ENCODE peak calls at places on chromosomes 2 and 18, in ten cellular contexts. One of them, this sample, is unnamed.

GRCh38 chr2:146741260-146741659 is 1103.6 kb upstream of the ACVR2A start:
- DNase-seq in BE2C: no peak
- DNase-seq in mesothelial cell of epicardium: no peak
- DNase-seq in heart right ventricle: no peak
- DNase-seq in AG08396: no peak
- DNase-seq in breast epithelium: no peak
- DNase-seq in NCI-H1930: no peak
- DNase-seq in tibial artery: no peak
- DNase-seq in activated CD4-positive, alpha-beta T cell treated with anti-CD3 and anti-CD28 coated beads, Interleukin-2, amount 50 U/mL, for 24 hours: no peak
- DNase-seq in stromal cell of bone marrow: no peak
- DNase-seq in this sample: no peak

GRCh38 chr2:173656086-173656485 is 301.4 kb downstream of the CDCA7 start:
- DNase-seq in stromal cell of bone marrow: no peak
- DNase-seq in NCI-H1930: no peak
- DNase-seq in AG08396: no peak
- DNase-seq in activated CD4-positive, alpha-beta T cell treated with anti-CD3 and anti-CD28 coated beads, Interleukin-2, amount 50 U/mL, for 24 hours: no peak
- DNase-seq in tibial artery: no peak
- DNase-seq in BE2C: no peak
- DNase-seq in mesothelial cell of epicardium: no peak
- DNase-seq in heart right ventricle: no peak
- DNase-seq in breast epithelium: no peak
- DNase-seq in this sample: no peak

GRCh38 chr2:12948231-12948962 is 231.7 kb downstream of the TRIB2 start:
- DNase-seq in tibial artery: no peak
- DNase-seq in mesothelial cell of epicardium: no peak
- DNase-seq in AG08396: no peak
- DNase-seq in NCI-H1930: no peak
- DNase-seq in stromal cell of bone marrow: no peak
- DNase-seq in breast epithelium: no peak
- DNase-seq in BE2C: peak; percentile 57
- DNase-seq in activated CD4-positive, alpha-beta T cell treated with anti-CD3 and anti-CD28 coated beads, Interleukin-2, amount 50 U/mL, for 24 hours: no peak
- DNase-seq in heart right ventricle: no peak
- DNase-seq in this sample: no peak

GRCh38 chr2:20614201-20615045 is 36.5 kb downstream of the HS1BP3 start:
- DNase-seq in mesothelial cell of epicardium: no peak
- DNase-seq in tibial artery: peak; percentile 69
- DNase-seq in AG08396: no peak
- DNase-seq in BE2C: peak; percentile 2
- DNase-seq in heart right ventricle: no peak
- DNase-seq in stromal cell of bone marrow: no peak
- DNase-seq in breast epithelium: peak; percentile 60
- DNase-seq in NCI-H1930: no peak
- DNase-seq in activated CD4-positive, alpha-beta T cell treated with anti-CD3 and anti-CD28 coated beads, Interleukin-2, amount 50 U/mL, for 24 hours: no peak
- DNase-seq in this sample: peak; percentile 22

GRCh38 chr2:119236796-119237195 is 13.2 kb downstream of the STEAP3 start:
- DNase-seq in tibial artery: no peak
- DNase-seq in AG08396: no peak
- DNase-seq in NCI-H1930: no peak
- DNase-seq in activated CD4-positive, alpha-beta T cell treated with anti-CD3 and anti-CD28 coated beads, Interleukin-2, amount 50 U/mL, for 24 hours: no peak
- DNase-seq in breast epithelium: no peak
- DNase-seq in stromal cell of bone marrow: no peak
- DNase-seq in BE2C: no peak
- DNase-seq in mesothelial cell of epicardium: no peak
- DNase-seq in heart right ventricle: no peak
- DNase-seq in this sample: no peak

GRCh38 chr18:79336556-79337142 is 59.1 kb upstream of the NFATC1 start:
- DNase-seq in AG08396: no peak
- DNase-seq in heart right ventricle: no peak
- DNase-seq in BE2C: no peak
- DNase-seq in activated CD4-positive, alpha-beta T cell treated with anti-CD3 and anti-CD28 coated beads, Interleukin-2, amount 50 U/mL, for 24 hours: no peak
- DNase-seq in tibial artery: no peak
- DNase-seq in mesothelial cell of epicardium: no peak
- DNase-seq in NCI-H1930: no peak
- DNase-seq in breast epithelium: no peak
- DNase-seq in stromal cell of bone marrow: no peak
- DNase-seq in this sample: no peak

GRCh38 chr2:45729753-45730512 is 78.5 kb downstream of the PRKCE start:
- DNase-seq in tibial artery: no peak
- DNase-seq in NCI-H1930: no peak
- DNase-seq in mesothelial cell of epicardium: no peak
- DNase-seq in AG08396: no peak
- DNase-seq in breast epithelium: no peak
- DNase-seq in BE2C: no peak
- DNase-seq in activated CD4-positive, alpha-beta T cell treated with anti-CD3 and anti-CD28 coated beads, Interleukin-2, amount 50 U/mL, for 24 hours: no peak
- DNase-seq in stromal cell of bone marrow: no peak
- DNase-seq in heart right ventricle: no peak
- DNase-seq in this sample: no peak

GRCh38 chr18:49778826-49779465 is 34.4 kb downstream of the ACAA2 start:
- DNase-seq in AG08396: no peak
- DNase-seq in mesothelial cell of epicardium: no peak
- DNase-seq in breast epithelium: no peak
- DNase-seq in tibial artery: no peak
- DNase-seq in heart right ventricle: no peak
- DNase-seq in BE2C: peak; percentile 63
- DNase-seq in activated CD4-positive, alpha-beta T cell treated with anti-CD3 and anti-CD28 coated beads, Interleukin-2, amount 50 U/mL, for 24 hours: no peak
- DNase-seq in NCI-H1930: no peak
- DNase-seq in stromal cell of bone marrow: no peak
- DNase-seq in this sample: no peak

GRCh38 chr2:455046-455705 is 167.3 kb upstream of the ALKAL2 start:
- DNase-seq in activated CD4-positive, alpha-beta T cell treated with anti-CD3 and anti-CD28 coated beads, Interleukin-2, amount 50 U/mL, for 24 hours: no peak
- DNase-seq in breast epithelium: no peak
- DNase-seq in stromal cell of bone marrow: no peak
- DNase-seq in mesothelial cell of epicardium: no peak
- DNase-seq in AG08396: no peak
- DNase-seq in BE2C: no peak
- DNase-seq in tibial artery: no peak
- DNase-seq in NCI-H1930: no peak
- DNase-seq in heart right ventricle: no peak
- DNase-seq in this sample: no peak

GRCh38 chr2:217851191-217852020 is 151.4 kb downstream of the TNS1 start:
- DNase-seq in stromal cell of bone marrow: no peak
- DNase-seq in NCI-H1930: no peak
- DNase-seq in tibial artery: peak; percentile 88
- DNase-seq in heart right ventricle: no peak
- DNase-seq in AG08396: peak; percentile 71
- DNase-seq in breast epithelium: no peak
- DNase-seq in activated CD4-positive, alpha-beta T cell treated with anti-CD3 and anti-CD28 coated beads, Interleukin-2, amount 50 U/mL, for 24 hours: no peak
- DNase-seq in BE2C: peak; percentile 48
- DNase-seq in mesothelial cell of epicardium: no peak
- DNase-seq in this sample: no peak

GRCh38 chr2:133734699-133735098 is 166.4 kb upstream of the NCKAP5 start:
- DNase-seq in heart right ventricle: no peak
- DNase-seq in tibial artery: no peak
- DNase-seq in stromal cell of bone marrow: peak; percentile 28
- DNase-seq in BE2C: no peak
- DNase-seq in NCI-H1930: no peak
- DNase-seq in AG08396: no peak
- DNase-seq in activated CD4-positive, alpha-beta T cell treated with anti-CD3 and anti-CD28 coated beads, Interleukin-2, amount 50 U/mL, for 24 hours: no peak
- DNase-seq in breast epithelium: no peak
- DNase-seq in mesothelial cell of epicardium: no peak
- DNase-seq in this sample: no peak

GRCh38 chr2:174555998-174556397 is 41.6 kb downstream of the WIPF1 start:
- DNase-seq in NCI-H1930: no peak
- DNase-seq in activated CD4-positive, alpha-beta T cell treated with anti-CD3 and anti-CD28 coated beads, Interleukin-2, amount 50 U/mL, for 24 hours: no peak
- DNase-seq in breast epithelium: no peak
- DNase-seq in AG08396: no peak
- DNase-seq in mesothelial cell of epicardium: no peak
- DNase-seq in heart right ventricle: no peak
- DNase-seq in tibial artery: no peak
- DNase-seq in stromal cell of bone marrow: no peak
- DNase-seq in BE2C: no peak
- DNase-seq in this sample: no peak

GRCh38 chr18:40867452-40867851 is 1087.6 kb upstream of the PIK3C3 start:
- DNase-seq in NCI-H1930: no peak
- DNase-seq in activated CD4-positive, alpha-beta T cell treated with anti-CD3 and anti-CD28 coated beads, Interleukin-2, amount 50 U/mL, for 24 hours: no peak
- DNase-seq in mesothelial cell of epicardium: no peak
- DNase-seq in AG08396: no peak
- DNase-seq in BE2C: no peak
- DNase-seq in stromal cell of bone marrow: peak; percentile 56
- DNase-seq in breast epithelium: no peak
- DNase-seq in tibial artery: no peak
- DNase-seq in heart right ventricle: no peak
- DNase-seq in this sample: no peak

GRCh38 chr18:21489119-21489750 is 111.3 kb downstream of the ESCO1 start:
- DNase-seq in heart right ventricle: no peak
- DNase-seq in BE2C: peak; percentile 41
- DNase-seq in activated CD4-positive, alpha-beta T cell treated with anti-CD3 and anti-CD28 coated beads, Interleukin-2, amount 50 U/mL, for 24 hours: peak; percentile 17
- DNase-seq in tibial artery: no peak
- DNase-seq in mesothelial cell of epicardium: no peak
- DNase-seq in breast epithelium: no peak
- DNase-seq in stromal cell of bone marrow: peak; percentile 25
- DNase-seq in NCI-H1930: peak; percentile 19
- DNase-seq in AG08396: peak; percentile 76
- DNase-seq in this sample: no peak

GRCh38 chr2:26561918-26562810 is 79.0 kb downstream of the CIB4 start:
- DNase-seq in BE2C: peak; percentile 91
- DNase-seq in mesothelial cell of epicardium: no peak
- DNase-seq in heart right ventricle: peak; percentile 67
- DNase-seq in NCI-H1930: peak; percentile 61
- DNase-seq in AG08396: peak; percentile 56
- DNase-seq in tibial artery: no peak
- DNase-seq in activated CD4-positive, alpha-beta T cell treated with anti-CD3 and anti-CD28 coated beads, Interleukin-2, amount 50 U/mL, for 24 hours: no peak
- DNase-seq in stromal cell of bone marrow: no peak
- DNase-seq in breast epithelium: no peak
- DNase-seq in this sample: peak; percentile 91

GRCh38 chr2:239201531-239201876 is 199.3 kb downstream of the HDAC4 start:
- DNase-seq in AG08396: no peak
- DNase-seq in tibial artery: no peak
- DNase-seq in mesothelial cell of epicardium: no peak
- DNase-seq in breast epithelium: peak; percentile 50
- DNase-seq in activated CD4-positive, alpha-beta T cell treated with anti-CD3 and anti-CD28 coated beads, Interleukin-2, amount 50 U/mL, for 24 hours: no peak
- DNase-seq in NCI-H1930: no peak
- DNase-seq in stromal cell of bone marrow: no peak
- DNase-seq in heart right ventricle: no peak
- DNase-seq in BE2C: no peak
- DNase-seq in this sample: no peak

GRCh38 chr2:37635359-37636208 is 35.9 kb downstream of the CDC42EP3 start:
- DNase-seq in heart right ventricle: no peak
- DNase-seq in mesothelial cell of epicardium: no peak
- DNase-seq in AG08396: no peak
- DNase-seq in stromal cell of bone marrow: peak; percentile 71
- DNase-seq in activated CD4-positive, alpha-beta T cell treated with anti-CD3 and anti-CD28 coated beads, Interleukin-2, amount 50 U/mL, for 24 hours: peak; percentile 80
- DNase-seq in BE2C: no peak
- DNase-seq in tibial artery: peak; percentile 52
- DNase-seq in breast epithelium: no peak
- DNase-seq in NCI-H1930: no peak
- DNase-seq in this sample: peak; percentile 76

GRCh38 chr18:22844643-22845042 is 88.5 kb upstream of the RBBP8 start:
- DNase-seq in activated CD4-positive, alpha-beta T cell treated with anti-CD3 and anti-CD28 coated beads, Interleukin-2, amount 50 U/mL, for 24 hours: no peak
- DNase-seq in stromal cell of bone marrow: no peak
- DNase-seq in mesothelial cell of epicardium: no peak
- DNase-seq in BE2C: no peak
- DNase-seq in NCI-H1930: no peak
- DNase-seq in breast epithelium: no peak
- DNase-seq in tibial artery: no peak
- DNase-seq in AG08396: no peak
- DNase-seq in heart right ventricle: no peak
- DNase-seq in this sample: no peak

GRCh38 chr18:9594782-9595181 is 19.6 kb downstream of the PPP4R1 start:
- DNase-seq in BE2C: no peak
- DNase-seq in activated CD4-positive, alpha-beta T cell treated with anti-CD3 and anti-CD28 coated beads, Interleukin-2, amount 50 U/mL, for 24 hours: no peak
- DNase-seq in heart right ventricle: no peak
- DNase-seq in AG08396: no peak
- DNase-seq in mesothelial cell of epicardium: no peak
- DNase-seq in NCI-H1930: no peak
- DNase-seq in breast epithelium: no peak
- DNase-seq in stromal cell of bone marrow: no peak
- DNase-seq in tibial artery: no peak
- DNase-seq in this sample: no peak

GRCh38 chr2:68336192-68336591 is 16.4 kb upstream of the CNRIP1 start:
- DNase-seq in heart right ventricle: no peak
- DNase-seq in NCI-H1930: no peak
- DNase-seq in breast epithelium: no peak
- DNase-seq in stromal cell of bone marrow: peak; percentile 21
- DNase-seq in AG08396: peak; percentile 28
- DNase-seq in tibial artery: no peak
- DNase-seq in mesothelial cell of epicardium: no peak
- DNase-seq in BE2C: no peak
- DNase-seq in activated CD4-positive, alpha-beta T cell treated with anti-CD3 and anti-CD28 coated beads, Interleukin-2, amount 50 U/mL, for 24 hours: no peak
- DNase-seq in this sample: no peak

GRCh38 chr18:47520263-47520662 is 268.8 kb upstream of the SKOR2 start:
- DNase-seq in heart right ventricle: no peak
- DNase-seq in mesothelial cell of epicardium: no peak
- DNase-seq in stromal cell of bone marrow: no peak
- DNase-seq in BE2C: no peak
- DNase-seq in breast epithelium: no peak
- DNase-seq in activated CD4-positive, alpha-beta T cell treated with anti-CD3 and anti-CD28 coated beads, Interleukin-2, amount 50 U/mL, for 24 hours: no peak
- DNase-seq in AG08396: no peak
- DNase-seq in NCI-H1930: no peak
- DNase-seq in tibial artery: no peak
- DNase-seq in this sample: no peak

GRCh38 chr2:30404354-30405265 is 42.4 kb upstream of the LCLAT1 start:
- DNase-seq in stromal cell of bone marrow: no peak
- DNase-seq in BE2C: no peak
- DNase-seq in mesothelial cell of epicardium: no peak
- DNase-seq in breast epithelium: no peak
- DNase-seq in heart right ventricle: no peak
- DNase-seq in NCI-H1930: no peak
- DNase-seq in tibial artery: no peak
- DNase-seq in activated CD4-positive, alpha-beta T cell treated with anti-CD3 and anti-CD28 coated beads, Interleukin-2, amount 50 U/mL, for 24 hours: no peak
- DNase-seq in AG08396: no peak
- DNase-seq in this sample: no peak

GRCh38 chr2:105371156-105371555 is 27.7 kb downstream of the FHL2 start:
- DNase-seq in BE2C: no peak
- DNase-seq in activated CD4-positive, alpha-beta T cell treated with anti-CD3 and anti-CD28 coated beads, Interleukin-2, amount 50 U/mL, for 24 hours: no peak
- DNase-seq in AG08396: no peak
- DNase-seq in NCI-H1930: no peak
- DNase-seq in tibial artery: no peak
- DNase-seq in mesothelial cell of epicardium: no peak
- DNase-seq in heart right ventricle: no peak
- DNase-seq in stromal cell of bone marrow: no peak
- DNase-seq in breast epithelium: no peak
- DNase-seq in this sample: no peak

GRCh38 chr2:105272176-105272575 is 30.6 kb downstream of the GPR45 start:
- DNase-seq in tibial artery: no peak
- DNase-seq in mesothelial cell of epicardium: no peak
- DNase-seq in breast epithelium: no peak
- DNase-seq in AG08396: no peak
- DNase-seq in stromal cell of bone marrow: no peak
- DNase-seq in NCI-H1930: no peak
- DNase-seq in heart right ventricle: no peak
- DNase-seq in activated CD4-positive, alpha-beta T cell treated with anti-CD3 and anti-CD28 coated beads, Interleukin-2, amount 50 U/mL, for 24 hours: no peak
- DNase-seq in BE2C: no peak
- DNase-seq in this sample: no peak

GRCh38 chr2:118443596-118443995 is 355.3 kb downstream of the INSIG2 start:
- DNase-seq in AG08396: peak; percentile 26
- DNase-seq in heart right ventricle: no peak
- DNase-seq in stromal cell of bone marrow: peak; percentile 44
- DNase-seq in activated CD4-positive, alpha-beta T cell treated with anti-CD3 and anti-CD28 coated beads, Interleukin-2, amount 50 U/mL, for 24 hours: no peak
- DNase-seq in NCI-H1930: no peak
- DNase-seq in BE2C: no peak
- DNase-seq in breast epithelium: no peak
- DNase-seq in mesothelial cell of epicardium: no peak
- DNase-seq in tibial artery: no peak
- DNase-seq in this sample: no peak

GRCh38 chr2:151809073-151809383 is 19.2 kb downstream of the ARL5A start:
- DNase-seq in NCI-H1930: no peak
- DNase-seq in heart right ventricle: no peak
- DNase-seq in tibial artery: no peak
- DNase-seq in AG08396: no peak
- DNase-seq in activated CD4-positive, alpha-beta T cell treated with anti-CD3 and anti-CD28 coated beads, Interleukin-2, amount 50 U/mL, for 24 hours: no peak
- DNase-seq in mesothelial cell of epicardium: no peak
- DNase-seq in BE2C: no peak
- DNase-seq in stromal cell of bone marrow: no peak
- DNase-seq in breast epithelium: no peak
- DNase-seq in this sample: no peak

GRCh38 chr2:72794572-72794971 is 31.3 kb downstream of the EXOC6B start:
- DNase-seq in AG08396: no peak
- DNase-seq in NCI-H1930: no peak
- DNase-seq in tibial artery: no peak
- DNase-seq in activated CD4-positive, alpha-beta T cell treated with anti-CD3 and anti-CD28 coated beads, Interleukin-2, amount 50 U/mL, for 24 hours: no peak
- DNase-seq in stromal cell of bone marrow: no peak
- DNase-seq in heart right ventricle: no peak
- DNase-seq in BE2C: no peak
- DNase-seq in mesothelial cell of epicardium: no peak
- DNase-seq in breast epithelium: no peak
- DNase-seq in this sample: no peak

GRCh38 chr2:199928626-199929025 is 17.5 kb downstream of the C2orf69 start:
- DNase-seq in NCI-H1930: no peak
- DNase-seq in tibial artery: no peak
- DNase-seq in AG08396: no peak
- DNase-seq in mesothelial cell of epicardium: no peak
- DNase-seq in activated CD4-positive, alpha-beta T cell treated with anti-CD3 and anti-CD28 coated beads, Interleukin-2, amount 50 U/mL, for 24 hours: no peak
- DNase-seq in breast epithelium: no peak
- DNase-seq in stromal cell of bone marrow: no peak
- DNase-seq in BE2C: no peak
- DNase-seq in heart right ventricle: no peak
- DNase-seq in this sample: no peak

This sample was measured in upper lobe of left lung.